ENCODE peak calls at places on chromosome 6, in nine cellular contexts. J is fibroblast of pulmonary artery, A is mammary epithelial cell, D is GM13977, P is IMR-90, G is H9, I is progenitor cell of endocrine pancreas, B is foreskin fibroblast, Y is AG09309. H is an unnamed sample.

GRCh38 chr6:117270121-117270959 is 5.0 kb downstream of the VGLL2 start:
- DNase-seq in J (no peak), A (peak), D (no peak), P (no peak), G (peak), I (no peak), B (no peak), Y (no peak), H (peak)

GRCh38 chr6:149913542-149914240 is 9.2 kb downstream of the RAET1G start:
- DNase-seq in J (no peak), A (no peak), D (no peak), P (no peak), G (no peak), I (no peak), B (no peak), Y (no peak), H (no peak)

GRCh38 chr6:168623736-168624135 is 182.8 kb downstream of the SMOC2 start:
- DNase-seq in J (no peak), A (no peak), D (no peak), P (no peak), G (peak), I (no peak), B (no peak), Y (no peak), H (no peak)

GRCh38 chr6:14965340-14966102 is 280.3 kb upstream of the JARID2 start:
- DNase-seq in J (no peak), A (no peak), D (no peak), P (no peak), G (no peak), I (no peak), B (no peak), Y (no peak), H (no peak)

GRCh38 chr6:111681856-111682255 is 76.2 kb upstream of the TRAF3IP2 start:
- DNase-seq in J (no peak), A (no peak), D (no peak), P (no peak), G (no peak), I (no peak), B (no peak), Y (no peak), H (no peak)

GRCh38 chr6:113644861-113645575 is 212.1 kb upstream of the MARCKS start:
- DNase-seq in J (peak), A (peak), D (no peak), P (peak), G (no peak), I (no peak), B (peak), Y (peak), H (no peak)

GRCh38 chr6:128932061-128932460 is 49.1 kb downstream of the LAMA2 start:
- DNase-seq in J (peak), A (peak), D (no peak), P (peak), G (no peak), I (no peak), B (peak), Y (no peak), H (no peak)

GRCh38 chr6:17600527-17601388 is 656 bp downstream of the FAM8A1 start:
- DNase-seq in J (peak), A (peak), D (peak), P (peak), G (peak), I (peak), B (no peak), Y (no peak), H (peak)

GRCh38 chr6:71229466-71229865 is 59.1 kb upstream of the OGFRL1 start:
- DNase-seq in J (no peak), A (no peak), D (no peak), P (no peak), G (no peak), I (no peak), B (no peak), Y (no peak), H (no peak)

GRCh38 chr6:113600556-113601339 is 256.4 kb upstream of the MARCKS start:
- DNase-seq in J (no peak), A (no peak), D (no peak), P (no peak), G (no peak), I (no peak), B (no peak), Y (no peak), H (no peak)

GRCh38 chr6:121771937-121772717 is 336.7 kb downstream of the GJA1 start:
- DNase-seq in J (peak), A (no peak), D (peak), P (no peak), G (no peak), I (no peak), B (no peak), Y (no peak), H (no peak)

GRCh38 chr6:157317129-157317814 is 6.0 kb downstream of the TMEM242 start:
- DNase-seq in J (peak), A (peak), D (no peak), P (peak), G (no peak), I (no peak), B (peak), Y (peak), H (no peak)

GRCh38 chr6:163956571-163957407 is 542.3 kb downstream of the QKI start:
- DNase-seq in J (peak), A (peak), D (peak), P (peak), G (peak), I (peak), B (peak), Y (peak), H (peak)

GRCh38 chr6:6007311-6008113 is 787 bp upstream of the NRN1 start:
- DNase-seq in J (no peak), A (peak), D (peak), P (no peak), G (peak), I (no peak), B (no peak), Y (no peak), H (peak)

GRCh38 chr6:83359638-83360037 is 71.2 kb downstream of the ME1 start:
- DNase-seq in J (no peak), A (no peak), D (no peak), P (no peak), G (no peak), I (no peak), B (no peak), Y (no peak), H (no peak)

GRCh38 chr6:170024940-170025339 is 265.9 kb downstream of the DLL1 start:
- DNase-seq in J (peak), A (peak), D (no peak), P (peak), G (no peak), I (no peak), B (peak), Y (no peak), H (no peak)

GRCh38 chr6:123953920-123954319 is 150.3 kb downstream of the NKAIN2 start:
- DNase-seq in J (no peak), A (peak), D (no peak), P (no peak), G (peak), I (no peak), B (no peak), Y (no peak), H (no peak)

GRCh38 chr6:43934183-43934802 is 164.3 kb downstream of the VEGFA start:
- DNase-seq in J (no peak), A (no peak), D (no peak), P (no peak), G (no peak), I (no peak), B (no peak), Y (no peak), H (no peak)

GRCh38 chr6:3162565-3163247 is 5.4 kb upstream of the TUBB2A start:
- DNase-seq in J (peak), A (peak), D (peak), P (peak), G (peak), I (peak), B (peak), Y (no peak), H (peak)

GRCh38 chr6:43738877-43739641 is 31.0 kb upstream of the VEGFA start:
- DNase-seq in J (no peak), A (peak), D (no peak), P (no peak), G (peak), I (no peak), B (no peak), Y (no peak), H (no peak)

GRCh38 chr6:42141603-42142117 is 760 bp downstream of the C6orf132 start:
- DNase-seq in J (no peak), A (peak), D (no peak), P (no peak), G (no peak), I (no peak), B (no peak), Y (no peak), H (no peak)

GRCh38 chr6:25637211-25637610 is 14.8 kb upstream of the SCGN start:
- DNase-seq in J (peak), A (no peak), D (no peak), P (no peak), G (no peak), I (no peak), B (no peak), Y (no peak), H (no peak)

GRCh38 chr6:134308800-134309199 is 9.1 kb downstream of the SGK1 start:
- DNase-seq in J (no peak), A (no peak), D (no peak), P (no peak), G (no peak), I (no peak), B (no peak), Y (no peak), H (no peak)

GRCh38 chr6:138567052-138567451 is 67.8 kb upstream of the NHSL1 start:
- DNase-seq in J (no peak), A (no peak), D (no peak), P (no peak), G (no peak), I (no peak), B (no peak), Y (no peak), H (no peak)

GRCh38 chr6:155695495-155695894 is 239.9 kb upstream of the NOX3 start:
- DNase-seq in J (no peak), A (no peak), D (no peak), P (no peak), G (no peak), I (no peak), B (no peak), Y (no peak), H (no peak)

GRCh38 chr6:144730088-144730640 is 445.0 kb downstream of the UTRN start:
- DNase-seq in J (no peak), A (no peak), D (no peak), P (no peak), G (no peak), I (no peak), B (no peak), Y (no peak), H (no peak)

GRCh38 chr6:161557333-161558107 is 283.7 kb upstream of the AGPAT4 start:
- DNase-seq in J (no peak), A (no peak), D (no peak), P (no peak), G (no peak), I (no peak), B (no peak), Y (no peak), H (peak)
- TF ChIP-seq CTCF in J (no peak), A (peak), D (no peak), P (no peak), G (peak), I (peak), B (no peak), Y (no peak), H (no peak)

GRCh38 chr6:31665501-31666336 is at the start of gene CSNK2B:
- DNase-seq in J (peak), A (peak), D (peak), P (peak), G (peak), I (peak), B (peak), Y (peak), H (peak)

GRCh38 chr6:31663087-31663960 is 1.5 kb downstream of the GPANK1 start:
- DNase-seq in J (peak), A (peak), D (no peak), P (peak), G (no peak), I (no peak), B (no peak), Y (no peak), H (no peak)

GRCh38 chr6:31664790-31665500 is at the start of gene GPANK1:
- DNase-seq in J (peak), A (peak), D (peak), P (peak), G (peak), I (peak), B (peak), Y (peak), H (peak)

GRCh38 chr6:31661867-31662723 is 1.5 kb upstream of the C6orf47 start:
- DNase-seq in J (no peak), A (no peak), D (no peak), P (no peak), G (no peak), I (no peak), B (no peak), Y (no peak), H (no peak)

GRCh38 chr6:31663961-31664789 is 622 bp downstream of the GPANK1 start:
- DNase-seq in J (peak), A (peak), D (no peak), P (peak), G (no peak), I (no peak), B (peak), Y (no peak), H (no peak)
- TF ChIP-seq CTCF in J (no peak), A (no peak), D (no peak), P (no peak), G (no peak), I (no peak), B (no peak), Y (no peak), H (no peak)

GRCh38 chr6:46128476-46128875 is 1.3 kb upstream of the ENPP4 start:
- DNase-seq in J (no peak), A (no peak), D (peak), P (no peak), G (no peak), I (no peak), B (no peak), Y (no peak), H (no peak)
- TF ChIP-seq CTCF in J (no peak), A (no peak), D (no peak), P (no peak), G (no peak), I (no peak), B (no peak), Y (no peak), H (no peak)

DNA sequence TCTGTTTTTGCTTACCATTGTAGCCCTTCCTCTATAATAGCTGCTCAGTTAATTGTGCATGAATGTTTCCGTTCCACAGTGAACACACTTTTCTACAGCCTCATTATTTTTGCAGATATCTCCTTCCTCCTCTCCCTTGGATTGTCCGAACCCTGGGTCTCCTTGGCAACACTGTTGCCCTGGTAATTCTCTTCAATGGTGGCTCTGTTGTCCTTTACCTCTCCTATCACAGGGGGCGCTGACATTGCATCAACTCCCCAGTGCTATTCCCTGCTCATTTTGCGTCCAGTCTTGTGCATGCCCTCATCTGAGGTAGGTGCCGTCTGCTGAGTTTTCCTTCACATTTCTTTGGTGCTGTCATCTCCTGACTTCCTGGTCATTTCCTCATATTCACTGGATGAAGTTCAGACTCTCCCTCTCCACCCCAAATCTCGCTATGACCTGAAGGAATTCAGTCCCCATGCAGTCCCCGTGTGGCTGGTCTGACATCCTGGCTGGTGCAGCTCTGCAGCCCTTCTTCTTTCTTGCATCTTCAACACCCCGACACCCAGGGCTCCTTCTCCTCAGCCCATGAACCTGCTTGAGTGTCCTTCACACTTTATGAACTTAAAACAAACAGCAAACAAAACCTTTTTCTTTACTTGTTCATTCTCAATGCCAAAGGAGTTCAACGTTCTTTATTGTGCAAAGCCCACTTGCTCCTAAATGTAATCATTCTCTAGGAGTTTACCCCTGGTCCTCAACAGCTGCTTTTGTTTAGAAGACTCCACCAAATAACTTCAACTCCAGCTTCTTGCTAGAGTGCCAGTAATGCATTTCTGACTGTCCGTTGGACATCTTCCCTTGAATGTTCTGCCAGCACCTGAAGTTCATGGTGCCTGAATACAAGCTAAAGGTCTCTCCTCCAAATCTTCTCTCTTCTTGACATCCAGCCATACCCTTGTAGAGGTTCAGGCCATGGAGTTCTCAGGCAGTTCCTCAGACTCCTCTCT is 21.3 kb downstream of the PHACTR2 start:
- DNase-seq in J (no peak), A (no peak), D (no peak), P (no peak), G (peak), I (no peak), B (no peak), Y (no peak), H (no peak)
- TF ChIP-seq CTCF in J (no peak), A (no peak), D (no peak), P (no peak), G (peak), I (no peak), B (no peak), Y (no peak), H (no peak)

GRCh38 chr6:39523987-39524386 is 201.2 kb downstream of the KIF6 start:
- DNase-seq in J (no peak), A (no peak), D (no peak), P (no peak), G (no peak), I (no peak), B (no peak), Y (no peak), H (no peak)

GRCh38 chr6:39521826-39522377 is 199.4 kb upstream of the KCNK16 start:
- DNase-seq in J (no peak), A (no peak), D (no peak), P (no peak), G (no peak), I (no peak), B (no peak), Y (no peak), H (no peak)

GRCh38 chr6:39520411-39520810 is 197.9 kb upstream of the KCNK16 start:
- DNase-seq in J (no peak), A (no peak), D (no peak), P (no peak), G (no peak), I (no peak), B (no peak), Y (no peak), H (no peak)

GRCh38 chr6:39517763-39518162 is 195.3 kb upstream of the KCNK16 start:
- DNase-seq in J (peak), A (no peak), D (no peak), P (no peak), G (no peak), I (no peak), B (no peak), Y (no peak), H (no peak)

DNA sequence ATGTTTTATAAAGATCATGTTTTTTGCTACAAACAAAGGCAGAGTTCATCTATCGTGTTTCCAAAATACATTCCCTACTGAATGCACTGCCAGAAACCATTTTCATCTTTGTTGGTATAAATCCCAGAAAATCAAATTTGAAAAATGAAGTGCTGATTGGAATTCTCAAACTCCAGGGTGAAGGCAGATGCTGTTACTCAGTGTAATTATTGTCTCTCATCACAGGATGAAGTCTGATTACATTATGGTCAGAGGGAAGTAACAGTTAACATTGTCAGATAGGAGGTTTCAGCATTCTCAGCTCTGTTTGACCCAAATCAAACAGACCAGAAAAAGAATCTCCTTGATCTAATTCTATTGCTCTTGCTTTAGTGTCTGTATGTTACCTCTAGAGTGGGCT is 198.4 kb upstream of the KCNK16 start:
- DNase-seq in J (no peak), A (no peak), D (no peak), P (no peak), G (no peak), I (no peak), B (no peak), Y (no peak), H (no peak)
- TF ChIP-seq CTCF in J (no peak), A (no peak), D (no peak), P (no peak), G (no peak), I (no peak), B (no peak), Y (no peak), H (no peak)